ENCODE peak calls at places on chromosomes 5 and 9, in seven cellular contexts. O, Q, V, M, F, L and P are unnamed samples.

GRCh38 chr5:154865466-154866184 is 7.2 kb downstream of the CNOT8 start:
- DNase-seq in V (no peak), F (no peak), Q (no peak), L (no peak), O (no peak), M (no peak), P (no peak)

GRCh38 chr5:151751091-151751490 is 7.3 kb downstream of the ATOX1 start:
- DNase-seq in O (no peak), F (peak; percentile 80), Q (no peak), M (no peak), L (no peak), V (no peak), P (no peak)

GRCh38 chr5:88692979-88693932 is 189.7 kb downstream of the MEF2C start:
- DNase-seq in Q (no peak), F (no peak), L (no peak), V (peak; percentile 44), M (no peak), O (no peak), P (no peak)

GRCh38 chr9:133323211-133323610 is 12.8 kb downstream of the SURF6 start:
- DNase-seq in M (no peak), V (peak; percentile 6), L (no peak), O (no peak), Q (no peak), F (no peak), P (no peak)

GRCh38 chr5:150619359-150620230 is 20.9 kb upstream of the SYNPO start:
- DNase-seq in M (no peak), L (no peak), V (peak; percentile 83), Q (no peak), O (peak; percentile 89), F (peak; percentile 96), P (no peak)

GRCh38 chr9:78370991-78371390 is 74.1 kb downstream of the PSAT1 start:
- DNase-seq in O (no peak), L (no peak), F (no peak), V (no peak), Q (no peak), M (no peak), P (no peak)

GRCh38 chr5:147240266-147240985 is 5.6 kb downstream of the STK32A start:
- DNase-seq in Q (no peak), F (no peak), V (no peak), O (no peak), M (no peak), L (no peak), P (no peak)

GRCh38 chr5:130520211-130520610 is 615.9 kb downstream of the CHSY3 start:
- DNase-seq in O (no peak), Q (no peak), M (no peak), F (no peak), L (no peak), V (no peak), P (no peak)

GRCh38 chr5:172973127-172973916 is 10.2 kb upstream of the ATP6V0E1 start:
- DNase-seq in O (no peak), M (no peak), L (no peak), V (no peak), Q (no peak), F (peak; percentile 46), P (no peak)

DNA sequence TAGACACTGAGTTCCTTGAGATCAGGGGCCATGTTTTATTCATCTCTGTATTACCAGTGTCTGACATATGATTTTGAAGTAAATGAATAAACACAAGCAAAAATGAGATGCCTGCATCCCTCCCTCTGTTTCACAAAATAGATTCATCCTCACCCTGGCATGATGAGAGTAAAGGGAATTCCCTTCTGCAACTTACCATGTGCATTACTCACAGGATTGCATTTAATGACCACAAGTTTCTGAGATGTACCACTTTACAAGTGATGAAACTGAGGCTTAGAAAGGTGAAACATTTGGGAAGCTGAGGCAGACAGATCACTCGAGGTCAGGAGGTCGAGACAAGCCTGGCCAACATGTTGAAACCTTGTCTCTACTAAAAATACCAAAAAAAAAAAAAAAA is 74.1 kb upstream of the TNFSF8 start:
- DNase-seq in F (peak; percentile 61), V (no peak), L (no peak), Q (no peak), M (no peak), O (no peak), P (no peak)
- H3K9me3 ChIP-seq in F (no peaks in the 10 kb centered on the region), V (no peaks in the 10 kb centered on the region), L (no peaks in the 10 kb centered on the region), Q (no peaks in the 10 kb centered on the region), M (no peaks in the 10 kb centered on the region), O (no peaks in the 10 kb centered on the region), P (no peaks in the 10 kb centered on the region)

GRCh38 chr9:130834371-130835311 is at the start of gene ABL1:
- DNase-seq in Q (peak; percentile 83), F (peak; percentile 93), V (peak; percentile 87), M (peak; percentile 28), L (peak; percentile 88), O (peak; percentile 88), P (no peak)

GRCh38 chr9:130837644-130838043 is 2.6 kb downstream of the ABL1 start:
- DNase-seq in F (no peak), V (no peak), L (no peak), Q (no peak), M (no peak), O (no peak), P (no peak)

GRCh38 chr9:130835441-130836298 is 616 bp downstream of the ABL1 start:
- DNase-seq in Q (peak; percentile 63), F (peak; percentile 69), L (peak; percentile 82), M (no peak), V (peak; percentile 83), O (no peak), P (no peak)

GRCh38 chr9:130839237-130840111 is 4.4 kb downstream of the ABL1 start:
- DNase-seq in V (no peak), Q (no peak), O (peak; percentile 34), L (no peak), M (no peak), F (peak; percentile 48), P (no peak)

DNA sequence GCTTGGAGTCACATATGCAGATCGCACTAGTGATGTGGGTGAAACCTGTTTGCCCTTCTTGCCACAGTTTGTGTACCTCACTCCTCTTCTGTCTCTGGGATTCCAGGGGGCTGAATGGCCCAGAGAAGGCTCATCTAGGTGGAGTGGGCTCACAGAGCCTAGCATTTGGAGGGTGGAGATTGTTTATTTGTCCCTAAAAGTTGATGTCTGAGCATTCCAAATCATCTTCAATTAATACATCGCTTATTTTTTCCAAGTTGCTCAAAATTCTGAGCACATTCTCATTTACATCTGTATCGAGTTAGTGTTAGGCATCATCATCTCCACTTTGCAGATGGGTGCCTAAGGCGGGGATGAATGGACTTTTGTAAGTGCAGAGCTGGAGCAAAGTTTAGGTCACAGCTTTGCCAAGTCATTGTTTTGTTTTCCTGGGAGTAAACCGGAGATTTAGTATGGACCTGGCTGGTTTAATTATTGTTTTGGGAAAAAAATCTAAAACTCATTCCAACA is 2.0 kb downstream of the ABL1 start:
- DNase-seq in V (no peak), O (no peak), M (no peak), F (peak; percentile 86), Q (no peak), L (no peak), P (no peak)
- H3K4me1 ChIP-seq in V (peaks cover 83% of the 10 kb centered on the region), O (no peaks in the 10 kb centered on the region), M (peaks cover 51% of the 10 kb centered on the region), F (peaks cover 45% of the 10 kb centered on the region), Q (peaks cover 61% of the 10 kb centered on the region), L (no peaks in the 10 kb centered on the region), P (peaks cover 77% of the 10 kb centered on the region)

GRCh38 chr5:60597570-60597969 is 102.4 kb downstream of the DEPDC1B start:
- DNase-seq in F (no peak), O (no peak), Q (no peak), L (no peak), V (no peak), M (no peak), P (no peak)
- H3K9me3 ChIP-seq in F (no peaks in the 10 kb centered on the region), O (no peaks in the 10 kb centered on the region), Q (no peaks in the 10 kb centered on the region), L (no peaks in the 10 kb centered on the region), V (no peaks in the 10 kb centered on the region), M (no peaks in the 10 kb centered on the region), P (no peaks in the 10 kb centered on the region)

GRCh38 chr5:167916706-167917105 is 374.7 kb upstream of the WWC1 start:
- DNase-seq in M (no peak), L (no peak), F (peak; percentile 68), Q (peak; percentile 17), O (no peak), V (no peak), P (no peak)

GRCh38 chr5:167918492-167919267 is 372.8 kb upstream of the WWC1 start:
- DNase-seq in M (no peak), V (no peak), F (peak; percentile 22), L (no peak), O (no peak), Q (no peak), P (no peak)

GRCh38 chr5:167919268-167919560 is 372.2 kb upstream of the WWC1 start:
- DNase-seq in Q (no peak), M (no peak), V (no peak), O (no peak), F (no peak), L (no peak), P (no peak)

GRCh38 chr5:167912944-167913343 is 378.5 kb upstream of the WWC1 start:
- DNase-seq in O (no peak), M (no peak), Q (no peak), F (no peak), V (no peak), L (no peak), P (no peak)

DNA sequence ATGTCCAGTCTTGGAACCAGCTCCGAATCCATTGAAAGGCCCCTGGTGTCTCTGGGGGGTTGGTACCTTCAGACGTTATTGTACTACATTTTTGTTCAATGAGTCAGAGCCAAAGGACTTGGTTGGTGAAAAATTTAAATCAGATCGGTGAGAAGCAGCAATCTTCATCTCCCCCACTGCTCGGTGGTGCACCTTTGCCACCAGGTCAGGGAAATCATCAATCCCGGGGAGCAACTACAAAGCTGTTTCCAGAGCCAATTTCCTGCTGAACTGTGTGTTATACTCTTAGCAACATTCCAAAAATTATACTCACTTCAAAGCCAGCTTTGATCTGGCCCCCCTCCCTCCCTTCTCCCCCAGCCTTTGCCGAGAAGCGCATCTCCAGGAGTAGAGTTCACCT is 375.2 kb upstream of the WWC1 start:
- DNase-seq in O (no peak), V (no peak), Q (no peak), F (peak; percentile 38), M (no peak), L (no peak), P (no peak)
- H3K4me1 ChIP-seq in O (no peaks in the 10 kb centered on the region), V (no peaks in the 10 kb centered on the region), Q (no peaks in the 10 kb centered on the region), F (peaks cover 45% of the 10 kb centered on the region), M (no peaks in the 10 kb centered on the region), L (no peaks in the 10 kb centered on the region), P (no peaks in the 10 kb centered on the region)

GRCh38 chr5:8826491-8826890 is 719.4 kb downstream of the SEMA5A start:
- DNase-seq in V (no peak), M (no peak), Q (no peak), L (no peak), F (no peak), O (no peak), P (no peak)
- H3K9me3 ChIP-seq in V (no peaks in the 10 kb centered on the region), M (no peaks in the 10 kb centered on the region), Q (no peaks in the 10 kb centered on the region), L (no peaks in the 10 kb centered on the region), F (no peaks in the 10 kb centered on the region), O (no peaks in the 10 kb centered on the region), P (no peaks in the 10 kb centered on the region)

GRCh38 chr9:122078557-122078956 is 14.6 kb downstream of the TTLL11 start:
- DNase-seq in O (no peak), L (no peak), Q (no peak), V (no peak), F (no peak), M (no peak), P (no peak)

GRCh38 chr9:122076117-122076516 is 17.0 kb downstream of the TTLL11 start:
- DNase-seq in F (no peak), V (no peak), O (peak; percentile 48), M (no peak), L (no peak), Q (no peak), P (no peak)

GRCh38 chr9:122071716-122072115 is 21.4 kb downstream of the TTLL11 start:
- DNase-seq in L (no peak), V (no peak), O (no peak), F (no peak), M (no peak), Q (no peak), P (no peak)

GRCh38 chr9:122076773-122077172 is 16.3 kb downstream of the TTLL11 start:
- DNase-seq in V (no peak), L (no peak), Q (no peak), M (no peak), F (no peak), O (no peak), P (no peak)

GRCh38 chr9:122075135-122076030 is 17.7 kb downstream of the TTLL11 start:
- DNase-seq in V (no peak), Q (no peak), O (peak; percentile 23), L (no peak), M (no peak), F (peak; percentile 61), P (no peak)
- H3K4me1 ChIP-seq in V (no peaks in the 10 kb centered on the region), Q (peaks cover 11% of the 10 kb centered on the region), O (no peaks in the 10 kb centered on the region), L (no peaks in the 10 kb centered on the region), M (no peaks in the 10 kb centered on the region), F (peaks cover 17% of the 10 kb centered on the region), P (peaks cover 70% of the 10 kb centered on the region)